ENCODE peak calls at places on chromosome 13, in seven cellular contexts. I is left ventricle myocardium superior; O is fibroblast of mammary gland; J is activated CD8-positive, alpha-beta memory T cell treated with anti-CD3 and anti-CD28 coated beads for 1 hour; E is PC-9; Y is anterior cingulate cortex; D is mucosa of gallbladder. V is an unnamed sample.
A peak's percentile ranks its signal among the peaks of the same experiment; 100 is the strongest.

GRCh38 chr13:51093574-51093973 is 17.5 kb downstream of the C13orf42 start:
- DNase-seq in I (no peak), O (no peak), J (no peak), E (no peak), Y (no peak), D (no peak), V (no peak)

GRCh38 chr13:43170497-43170896 is 147.1 kb downstream of the DNAJC15 start:
- DNase-seq in I (no peak), O (no peak), J (no peak), E (no peak), Y (no peak), D (no peak), V (no peak)

GRCh38 chr13:50989476-50989875 is 79.9 kb downstream of the RNASEH2B start:
- DNase-seq in I (peak; percentile 53), O (no peak), J (no peak), E (no peak), Y (no peak), D (no peak), V (no peak)

GRCh38 chr13:114002009-114002544 is 28.2 kb upstream of the C13orf46 start:
- DNase-seq in I (peak; percentile 33), O (no peak), J (no peak), E (no peak), Y (no peak), D (no peak), V (no peak)

GRCh38 chr13:31090921-31091624 is 70.6 kb downstream of the HSPH1 start:
- DNase-seq in I (peak; percentile 33), O (no peak), J (no peak), E (no peak), Y (no peak), D (no peak), V (no peak)

GRCh38 chr13:107678075-107678689 is 537.2 kb downstream of the LIG4 start:
- DNase-seq in I (no peak), O (no peak), J (no peak), E (no peak), Y (no peak), D (no peak), V (no peak)

GRCh38 chr13:74015137-74015536 is 119.1 kb downstream of the KLF12 start:
- DNase-seq in I (no peak), O (peak; percentile 35), J (no peak), E (no peak), Y (no peak), D (no peak), V (no peak)

GRCh38 chr13:98487016-98487415 is 89.9 kb downstream of the STK24 start:
- DNase-seq in I (no peak), O (peak; percentile 19), J (no peak), E (no peak), Y (no peak), D (no peak), V (no peak)

GRCh38 chr13:103161476-103161875 is 95.3 kb upstream of the SLC10A2 start:
- DNase-seq in I (no peak), O (no peak), J (no peak), E (no peak), Y (no peak), D (no peak), V (no peak)

GRCh38 chr13:78192721-78193120 is 274.1 kb upstream of the EDNRB start:
- DNase-seq in I (no peak), O (peak; percentile 9), J (no peak), E (no peak), Y (no peak), D (no peak), V (no peak)

GRCh38 chr13:113297370-113297871 is 382 bp downstream of the LAMP1 start:
- DNase-seq in I (no peak), O (peak; percentile 11), J (peak; percentile 12), E (no peak), Y (no peak), D (no peak), V (no peak)

GRCh38 chr13:100088282-100088647 is 628 bp upstream of the PCCA start:
- DNase-seq in I (no peak), O (no peak), J (no peak), E (no peak), Y (no peak), D (no peak), V (no peak)

GRCh38 chr13:21537105-21537504 is 66.9 kb downstream of the MICU2 start:
- DNase-seq in I (no peak), O (peak; percentile 33), J (no peak), E (no peak), Y (no peak), D (no peak), V (no peak)